ENCODE peak calls at places on chromosomes 6 and 20, in five cellular contexts. N is mesenchymal stem cell, V is neuronal stem cell, K is IMR-90, S is mesendoderm. I is an unnamed sample.

GRCh38 chr6:12490904-12491571 is 200.9 kb downstream of the EDN1 start:
- DNase-seq in N (peak; percentile 91), V (no peak), K (peak; percentile 93), S (no peak), I (no peak)

GRCh38 chr6:89021629-89022028 is 58.2 kb upstream of the RNGTT start:
- DNase-seq in N (no peak), V (no peak), K (no peak), S (peak; percentile 92), I (peak; percentile 83)

GRCh38 chr6:1584146-1584545 is 25.6 kb upstream of the FOXC1 start:
- DNase-seq in N (no peak), V (no peak), K (no peak), S (no peak), I (no peak)

GRCh38 chr6:109048176-109048575 is 46.5 kb downstream of the SESN1 start:
- DNase-seq in N (no peak), V (no peak), K (no peak), S (no peak), I (no peak)

GRCh38 chr20:16222859-16223411 is 350.3 kb downstream of the KIF16B start:
- DNase-seq in N (no peak), V (no peak), K (no peak), S (no peak), I (no peak)

GRCh38 chr6:113697642-113698410 is 159.3 kb upstream of the MARCKS start:
- DNase-seq in N (peak; percentile 92), V (no peak), K (peak; percentile 98), S (no peak), I (no peak)

GRCh38 chr6:151534576-151534975 is 40.8 kb downstream of the CCDC170 start:
- DNase-seq in N (no peak), V (no peak), K (peak; percentile 16), S (no peak), I (no peak)

GRCh38 chr6:15280023-15280422 is 34.2 kb downstream of the JARID2 start:
- DNase-seq in N (no peak), V (no peak), K (peak; percentile 62), S (no peak), I (no peak)

GRCh38 chr6:8435845-8436168 is 462 bp upstream of the SLC35B3 start:
- DNase-seq in N (no peak), V (peak; percentile 4), K (peak; percentile 3), S (no peak), I (no peak)

GRCh38 chr6:132505158-132505557 is 7.8 kb downstream of the STX7 start:
- DNase-seq in N (no peak), V (no peak), K (no peak), S (no peak), I (no peak)

GRCh38 chr6:484086-484728 is 92.7 kb downstream of the IRF4 start:
- DNase-seq in N (no peak), V (no peak), K (peak; percentile 16), S (no peak), I (no peak)

GRCh38 chr20:1664911-1665310 is 7.3 kb upstream of the SIRPG start:
- DNase-seq in N (no peak), V (no peak), K (no peak), S (no peak), I (no peak)

GRCh38 chr6:150503586-150504339 is 95.9 kb upstream of the PLEKHG1 start:
- DNase-seq in N (no peak), V (no peak), K (no peak), S (no peak), I (no peak)

GRCh38 chr6:25876203-25876602 is 2.2 kb upstream of the SLC17A3 start:
- DNase-seq in N (no peak), V (no peak), K (no peak), S (no peak), I (no peak)

GRCh38 chr6:135851442-135852271 is at the start of gene PDE7B:
- DNase-seq in N (peak; percentile 97), V (peak; percentile 15), K (peak; percentile 99), S (peak; percentile 79), I (peak; percentile 76)

GRCh38 chr20:21555470-21556120 is 41.7 kb upstream of the NKX2-2 start:
- DNase-seq in N (no peak), V (no peak), K (no peak), S (no peak), I (no peak)

GRCh38 chr20:25237610-25238318 is 10.1 kb upstream of the PYGB start:
- DNase-seq in N (peak; percentile 100), V (no peak), K (peak; percentile 100), S (peak; percentile 93), I (no peak)

GRCh38 chr6:117237561-117237960 is 27.8 kb upstream of the VGLL2 start:
- DNase-seq in N (no peak), V (no peak), K (no peak), S (no peak), I (no peak)

GRCh38 chr6:132910759-132911158 is 96.4 kb downstream of the RPS12 start:
- DNase-seq in N (no peak), V (no peak), K (peak; percentile 37), S (no peak), I (no peak)

GRCh38 chr6:161373905-161374451 is 100.1 kb upstream of the AGPAT4 start:
- DNase-seq in N (peak; percentile 59), V (peak; percentile 74), K (peak; percentile 50), S (peak; percentile 74), I (peak; percentile 70)

GRCh38 chr20:13321416-13321815 is 100.3 kb downstream of the ISM1 start:
- DNase-seq in N (no peak), V (no peak), K (no peak), S (no peak), I (no peak)

GRCh38 chr6:107991939-107992560 is 34.0 kb upstream of the SEC63 start:
- DNase-seq in N (no peak), V (no peak), K (no peak), S (peak; percentile 70), I (no peak)

GRCh38 chr6:170365581-170365980 is 59.0 kb downstream of the FAM120B start:
- DNase-seq in N (no peak), V (no peak), K (no peak), S (no peak), I (no peak)
- H3K4ac ChIP-seq in N (no peak overlapping the region), V (no peak overlapping the region), K (no peak overlapping the region), S (no peak overlapping the region), I (no peak overlapping the region)

GRCh38 chr6:21587182-21587924 is 6.2 kb upstream of the SOX4 start:
- DNase-seq in N (peak; percentile 81), V (no peak), K (peak; percentile 58), S (peak; percentile 81), I (peak; percentile 75)
- H2BK15ac ChIP-seq in N (peak overlapping the region; percentile 4), V (peak overlapping the region; percentile 97), K (peak overlapping the region; percentile 62), S (no peak overlapping the region), I (no peak overlapping the region)

GRCh38 chr6:158560787-158561246 is 926 bp downstream of the TMEM181 start:
- DNase-seq in N (peak; percentile 50), V (no peak), K (no peak), S (no peak), I (no peak)
- H3K4ac ChIP-seq in N (no peak overlapping the region), V (no peak overlapping the region), K (peak overlapping the region; percentile 18), S (no peak overlapping the region), I (no peak overlapping the region)

GRCh38 chr20:17684077-17684888 is 2.2 kb upstream of the RRBP1 start:
- DNase-seq in N (no peak), V (no peak), K (no peak), S (no peak), I (no peak)
- H2BK15ac ChIP-seq in N (no peak overlapping the region), V (no peak overlapping the region), K (peak overlapping the region; percentile 6), S (no peak overlapping the region), I (no peak overlapping the region)

I was measured in H9.